ENCODE peak calls at places on chromosomes 2 and 18, in four cellular contexts. K is SK-N-SH, X is GM23338, B is K562. R is an unnamed sample.

GRCh38 chr2:112335600-112335999 is 60.2 kb downstream of the ZC3H6 start:
- DNase-seq in K (no peak), X (no peak), B (no peak), R (no peak)

GRCh38 chr18:12318334-12318697 is 10.3 kb downstream of the TUBB6 start:
- DNase-seq in K (no peak), X (no peak), B (no peak), R (no peak)

GRCh38 chr2:188189356-188189755 is 102.3 kb upstream of the GULP1 start:
- DNase-seq in K (no peak), X (no peak), B (no peak), R (no peak)

GRCh38 chr2:164388511-164388910 is 232.8 kb downstream of the GRB14 start:
- DNase-seq in K (no peak), X (peak), B (no peak), R (no peak)

GRCh38 chr2:68739261-68740183 is 4.9 kb downstream of the ARHGAP25 start:
- DNase-seq in K (no peak), X (no peak), B (no peak), R (no peak)

GRCh38 chr2:103410221-103410620 is 648.4 kb downstream of the TMEM182 start:
- DNase-seq in K (no peak), X (no peak), B (no peak), R (no peak)

GRCh38 chr2:175001546-175001945 is 3.6 kb downstream of the CHN1 start:
- DNase-seq in K (no peak), X (no peak), B (no peak), R (no peak)

GRCh38 chr2:178804791-178805190 is 2.4 kb downstream of the TTN start:
- DNase-seq in K (peak), X (peak), B (peak), R (no peak)

GRCh38 chr2:74985983-74986382 is 27.5 kb downstream of the POLE4 start:
- DNase-seq in K (peak), X (no peak), B (no peak), R (no peak)

GRCh38 chr2:36439084-36439483 is 83.5 kb downstream of the CRIM1 start:
- DNase-seq in K (no peak), X (no peak), B (no peak), R (no peak)
- H3K27ac ChIP-seq in K (no peak), X (no peak), B (no peak), R (no peak)

GRCh38 chr2:207154556-207155179 is 11.1 kb downstream of the KLF7 start:
- DNase-seq in K (no peak), X (no peak), B (no peak), R (no peak)

GRCh38 chr2:207153266-207153990 is 12.3 kb downstream of the KLF7 start:
- DNase-seq in K (no peak), X (no peak), B (no peak), R (no peak)

GRCh38 chr2:207148025-207148424 is 17.7 kb downstream of the KLF7 start:
- DNase-seq in K (no peak), X (no peak), B (no peak), R (no peak)

GRCh38 chr2:207150294-207150693 is 15.5 kb downstream of the KLF7 start:
- DNase-seq in K (no peak), X (no peak), B (no peak), R (no peak)

GRCh38 chr2:207149253-207150213 is 16.2 kb downstream of the KLF7 start:
- DNase-seq in K (no peak), X (no peak), B (peak), R (no peak)
- TF ChIP-seq REST in K (peak), X (no peak), B (no peak), R (no peak)

GRCh38 chr2:9918275-9918674 is 33.2 kb upstream of the GRHL1 start:
- DNase-seq in K (no peak), X (no peak), B (no peak), R (no peak)

GRCh38 chr2:9910699-9911098 is 40.8 kb upstream of the GRHL1 start:
- DNase-seq in K (no peak), X (no peak), B (no peak), R (no peak)

GRCh38 chr2:9909106-9909505 is 42.4 kb upstream of the GRHL1 start:
- DNase-seq in K (no peak), X (no peak), B (no peak), R (no peak)

GRCh38 chr2:9912468-9912867 is 39.0 kb upstream of the GRHL1 start:
- DNase-seq in K (no peak), X (no peak), B (no peak), R (no peak)

GRCh38 chr2:9914384-9915065 is 37.0 kb upstream of the GRHL1 start:
- DNase-seq in K (no peak), X (no peak), B (peak), R (no peak)
- TF ChIP-seq POLR2AphosphoS5 in K (peak), X (no peak), B (no peak), R (no peak)

DNA sequence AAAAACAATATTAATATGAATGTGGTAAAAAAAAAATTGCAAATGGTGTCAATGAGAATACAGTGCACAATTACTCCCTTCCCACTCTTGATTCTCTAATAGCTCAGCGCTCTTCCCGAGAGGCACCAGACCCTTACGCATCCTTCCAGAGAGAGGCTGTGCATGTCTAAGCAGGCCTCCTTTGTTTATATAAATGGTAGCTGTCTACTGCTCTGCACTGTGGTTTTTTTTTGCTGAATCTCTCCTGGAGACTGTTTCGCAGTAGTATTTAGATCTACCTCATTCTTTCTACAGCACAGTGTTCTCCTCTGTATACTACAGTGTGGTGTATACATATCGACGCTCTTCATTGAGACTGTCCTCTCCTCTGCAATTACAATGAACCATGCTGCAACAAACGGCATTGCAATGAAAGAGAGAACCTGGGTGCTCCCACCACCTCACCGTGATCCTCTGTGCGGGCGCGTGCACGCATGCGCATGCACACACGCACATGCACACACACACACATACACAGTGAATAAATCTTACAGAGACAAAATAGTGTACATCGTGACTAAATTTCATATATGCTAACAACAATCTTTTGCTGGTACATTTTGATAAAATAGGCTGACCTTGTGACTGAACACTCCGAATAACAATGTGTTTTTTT is 19.4 kb downstream of the SEPTIN10 start:
- DNase-seq in K (no peak), X (no peak), B (no peak), R (no peak)
- H3K27ac ChIP-seq in K (no peak), X (no peak), B (no peak), R (no peak)

GRCh38 chr2:200828572-200829257 is 17.0 kb downstream of the BZW1 start:
- DNase-seq in K (no peak), X (no peak), B (no peak), R (no peak)
- TF ChIP-seq REST in K (no peak), X (no peak), B (no peak), R (no peak)

GRCh38 chr2:96867756-96868554 is 1.9 kb downstream of the SEMA4C start:
- DNase-seq in K (no peak), X (no peak), B (no peak), R (no peak)

GRCh38 chr2:96866149-96866548 is 3.7 kb downstream of the SEMA4C start:
- DNase-seq in K (no peak), X (no peak), B (no peak), R (no peak)

GRCh38 chr2:96866986-96867755 is 2.7 kb downstream of the SEMA4C start:
- DNase-seq in K (no peak), X (no peak), B (no peak), R (no peak)

GRCh38 chr2:96865654-96866053 is 4.2 kb downstream of the SEMA4C start:
- DNase-seq in K (no peak), X (no peak), B (no peak), R (no peak)

DNA sequence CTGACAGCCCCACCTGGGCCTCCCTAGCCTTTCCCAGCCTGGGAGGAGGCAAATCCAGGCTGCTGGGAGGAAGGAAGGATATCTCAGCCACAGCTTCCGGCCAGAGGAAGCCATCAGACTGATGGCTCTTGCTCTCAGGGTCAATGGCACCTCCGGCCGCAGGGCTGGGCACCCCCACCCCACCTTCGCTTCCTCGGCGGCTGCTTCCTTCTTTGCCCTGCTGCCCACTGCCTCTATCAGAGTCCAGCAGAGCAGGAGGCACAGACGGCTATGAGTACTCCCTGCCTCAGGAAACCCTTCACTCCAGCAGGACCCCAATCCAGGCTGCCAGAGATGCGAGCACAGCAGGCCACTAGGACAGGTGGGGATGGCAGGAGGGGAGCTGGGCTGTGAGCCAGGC is 3.3 kb downstream of the SEMA4C start:
- DNase-seq in K (no peak), X (no peak), B (no peak), R (no peak)
- TF ChIP-seq POLR2AphosphoS5 in K (no peak), X (no peak), B (no peak), R (no peak)